ENCODE peak calls at places on chromosomes 1 and 21, in six cellular contexts. C, O, H, Z, K and R are unnamed samples.
A peak's percentile ranks its signal among the peaks of the same experiment; 100 is the strongest.

GRCh38 chr1:112359961-112360767 is 35.9 kb upstream of the CTTNBP2NL start:
- DNase-seq in Z (peak; percentile 72), C (peak; percentile 33), K (peak; percentile 88), H (no peak), O (no peak), R (no peak)

GRCh38 chr1:46410156-46411009 is 16.3 kb downstream of the FAAH start:
- DNase-seq in Z (no peak), O (no peak), C (no peak), H (no peak), K (no peak), R (no peak)

GRCh38 chr1:21174638-21175323 is 1.9 kb downstream of the EIF4G3 start:
- DNase-seq in O (no peak), C (no peak), H (no peak), K (no peak), Z (no peak), R (no peak)

GRCh38 chr1:158998781-158999161 is 10.9 kb upstream of the IFI16 start:
- DNase-seq in K (peak; percentile 48), O (no peak), C (peak; percentile 42), Z (peak; percentile 82), H (no peak), R (no peak)

GRCh38 chr21:36709030-36709867 is 10.3 kb downstream of the SIM2 start:
- DNase-seq in Z (no peak), C (no peak), H (no peak), O (no peak), K (no peak), R (no peak)

GRCh38 chr1:31248276-31248675 is 8.6 kb upstream of the NKAIN1 start:
- DNase-seq in C (no peak), K (no peak), Z (no peak), O (no peak), H (no peak), R (no peak)

GRCh38 chr1:32063261-32063681 is 9.5 kb upstream of the TMEM39B start:
- DNase-seq in C (no peak), K (no peak), Z (no peak), H (no peak), O (no peak), R (no peak)

GRCh38 chr1:93701619-93702018 is 20.0 kb upstream of the BCAR3 start:
- DNase-seq in K (peak; percentile 95), Z (no peak), H (peak; percentile 100), O (no peak), C (no peak), R (no peak)

GRCh38 chr1:203636306-203636705 is 9.7 kb downstream of the ATP2B4 start:
- DNase-seq in C (no peak), Z (no peak), K (no peak), O (no peak), H (no peak), R (no peak)

GRCh38 chr1:173415490-173415889 is 61.6 kb upstream of the PRDX6 start:
- DNase-seq in C (no peak), O (no peak), K (no peak), Z (no peak), H (no peak), R (no peak)

GRCh38 chr1:219088778-219089557 is 84.7 kb upstream of the LYPLAL1 start:
- DNase-seq in K (no peak), C (peak; percentile 61), Z (no peak), O (no peak), H (peak; percentile 68), R (peak; percentile 54)

GRCh38 chr21:33268736-33269441 is 2.7 kb downstream of the IL10RB start:
- DNase-seq in H (peak; percentile 55), O (no peak), Z (no peak), C (peak; percentile 93), K (peak; percentile 88), R (no peak)

GRCh38 chr1:103129255-103129654 is 20.9 kb upstream of the COL11A1 start:
- DNase-seq in C (no peak), K (no peak), H (no peak), Z (no peak), O (no peak), R (no peak)

GRCh38 chr1:205590457-205590768 is 41.4 kb downstream of the ELK4 start:
- DNase-seq in O (no peak), H (no peak), Z (no peak), C (no peak), K (no peak), R (no peak)

GRCh38 chr1:204357551-204357950 is 2.2 kb downstream of the PLEKHA6 start:
- DNase-seq in H (no peak), Z (no peak), O (no peak), C (no peak), K (no peak), R (no peak)

GRCh38 chr21:32698286-32698685 is 29.5 kb downstream of the SYNJ1 start:
- DNase-seq in K (no peak), C (no peak), H (no peak), O (no peak), Z (no peak), R (no peak)

GRCh38 chr1:96236156-96236739 is 485.3 kb upstream of the PTBP2 start:
- DNase-seq in K (no peak), C (no peak), Z (no peak), O (no peak), H (peak; percentile 2), R (no peak)

GRCh38 chr1:7896994-7897393 is 43.6 kb downstream of the TNFRSF9 start:
- DNase-seq in C (no peak), O (no peak), H (no peak), K (no peak), Z (no peak), R (no peak)

GRCh38 chr1:53681647-53682368 is 57.2 kb downstream of the GLIS1 start:
- DNase-seq in O (no peak), Z (peak; percentile 58), K (peak; percentile 28), C (peak; percentile 30), H (no peak), R (no peak)

GRCh38 chr1:44131411-44131810 is 10.0 kb downstream of the KLF18 start:
- DNase-seq in C (no peak), K (no peak), H (no peak), Z (no peak), O (no peak), R (peak; percentile 22)

GRCh38 chr1:116920211-116920610 is 10.5 kb downstream of the PTGFRN start:
- DNase-seq in H (no peak), K (no peak), O (no peak), Z (no peak), C (no peak), R (no peak)

GRCh38 chr1:73839922-73840321 is 358.1 kb downstream of the LRRIQ3 start:
- DNase-seq in C (peak; percentile 19), H (no peak), K (no peak), Z (no peak), O (no peak), R (no peak)

GRCh38 chr1:230531103-230531502 is 105.0 kb upstream of the PGBD5 start:
- DNase-seq in Z (no peak), C (no peak), O (no peak), K (no peak), H (no peak), R (no peak)
- H3K9me3 ChIP-seq in Z (no peaks in the 10 kb centered on the region), C (no peaks in the 10 kb centered on the region), O (no peaks in the 10 kb centered on the region), K (peaks cover 12% of the 10 kb centered on the region), H (peaks cover 4% of the 10 kb centered on the region), R (peaks cover 3% of the 10 kb centered on the region)

GRCh38 chr1:226719596-226720386 is 19.3 kb downstream of the ITPKB start:
- DNase-seq in K (no peak), O (no peak), C (no peak), H (no peak), Z (no peak), R (no peak)

GRCh38 chr1:226725870-226726212 is 13.2 kb downstream of the ITPKB start:
- DNase-seq in O (no peak), H (no peak), K (no peak), Z (no peak), C (no peak), R (no peak)

GRCh38 chr1:226722901-226723639 is 16.0 kb downstream of the ITPKB start:
- DNase-seq in H (no peak), Z (no peak), O (no peak), K (no peak), C (no peak), R (no peak)

GRCh38 chr1:226723640-226724532 is 15.2 kb downstream of the ITPKB start:
- DNase-seq in K (no peak), O (no peak), H (no peak), C (no peak), Z (peak; percentile 72), R (no peak)

DNA sequence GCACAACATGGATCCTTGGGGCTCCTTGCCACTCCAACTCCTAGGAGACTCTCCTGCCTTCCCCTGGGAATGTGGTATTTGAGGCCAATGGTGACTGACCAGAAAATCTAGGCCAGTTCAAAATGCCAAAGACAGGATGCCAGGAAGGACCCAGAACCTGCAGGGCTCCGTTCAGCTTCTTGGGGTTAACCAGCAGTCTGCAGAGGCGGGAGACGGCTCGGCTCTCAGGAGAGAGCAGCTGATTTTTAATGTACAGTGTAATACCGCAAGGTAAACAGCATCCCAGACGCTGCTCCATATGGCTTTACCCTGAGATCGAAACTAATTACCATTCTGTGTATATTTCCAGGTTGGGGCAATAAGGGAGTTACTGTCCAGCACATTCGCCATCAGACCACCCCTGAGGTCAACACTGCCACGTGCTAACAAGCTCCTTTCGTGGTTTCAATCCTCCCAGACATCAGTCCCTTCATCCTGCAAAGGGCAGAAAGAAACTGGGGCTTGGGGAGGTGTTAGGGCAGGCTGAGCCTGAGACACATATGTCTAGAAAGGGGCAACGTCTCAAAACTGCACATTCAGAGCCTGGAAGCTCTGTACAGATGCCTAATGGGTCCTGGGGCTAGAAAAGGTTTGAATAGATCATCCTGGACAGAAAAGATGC is 16.7 kb downstream of the ITPKB start:
- DNase-seq in H (no peak), K (no peak), O (no peak), Z (no peak), C (no peak), R (no peak)
- H3K4me1 ChIP-seq in H (no peaks in the 10 kb centered on the region), K (no peaks in the 10 kb centered on the region), O (peaks cover 91% of the 10 kb centered on the region), Z (peaks cover 14% of the 10 kb centered on the region), C (no peaks in the 10 kb centered on the region), R (peaks cover 28% of the 10 kb centered on the region)

DNA sequence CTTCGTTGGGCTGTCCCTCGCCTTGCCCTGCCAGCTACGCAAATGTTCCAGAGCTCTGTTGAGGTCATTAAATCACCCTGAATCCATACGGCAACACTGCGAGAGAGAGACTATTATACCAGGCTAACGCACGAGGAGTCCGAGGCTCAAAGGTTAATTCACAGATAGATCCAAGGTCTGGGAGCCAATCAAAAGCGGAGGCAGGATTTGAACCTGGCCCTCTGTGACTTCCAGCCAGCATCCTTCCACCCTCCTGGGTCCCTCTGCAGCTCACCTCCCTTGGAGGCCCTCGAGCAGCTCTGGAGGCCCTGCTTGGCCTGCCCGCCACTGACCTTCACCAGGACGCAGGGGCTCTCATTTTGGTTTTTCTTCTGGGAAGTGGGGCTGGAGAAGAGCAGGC is 42.1 kb downstream of the KIAA1614 start:
- DNase-seq in H (no peak), O (no peak), C (no peak), Z (no peak), K (no peak), R (no peak)
- H3K36me3 ChIP-seq in H (peaks cover 13% of the 10 kb centered on the region), O (no peaks in the 10 kb centered on the region), C (no peaks in the 10 kb centered on the region), Z (no peaks in the 10 kb centered on the region), K (no peaks in the 10 kb centered on the region), R (peaks cover 9% of the 10 kb centered on the region)

GRCh38 chr1:248695451-248696132 is 7.0 kb downstream of the OR14I1 start:
- DNase-seq in H (no peak), O (no peak), K (no peak), Z (no peak), C (no peak), R (no peak)

GRCh38 chr1:248696261-248696660 is 6.3 kb downstream of the OR14I1 start:
- DNase-seq in H (no peak), K (no peak), O (no peak), Z (no peak), C (no peak), R (no peak)

GRCh38 chr1:248696775-248697174 is 5.8 kb downstream of the OR14I1 start:
- DNase-seq in C (no peak), K (no peak), Z (no peak), O (no peak), H (no peak), R (no peak)

GRCh38 chr1:248699099-248699498 is 3.5 kb downstream of the OR14I1 start:
- DNase-seq in K (no peak), C (no peak), O (no peak), H (no peak), Z (no peak), R (no peak)

GRCh38 chr1:248697907-248698306 is 4.7 kb downstream of the OR14I1 start:
- DNase-seq in H (no peak), Z (no peak), C (no peak), O (no peak), K (no peak), R (no peak)
- H3K9me3 ChIP-seq in H (no peaks in the 10 kb centered on the region), Z (no peaks in the 10 kb centered on the region), C (no peaks in the 10 kb centered on the region), O (no peaks in the 10 kb centered on the region), K (no peaks in the 10 kb centered on the region), R (no peaks in the 10 kb centered on the region)